ENCODE peak calls at places on chromosomes 5 and 9, in ten cellular contexts. P is lung, T is GM20000, Y is upper lobe of right lung, B is GM06990, F is HFFc6, E is GM12865, A is fibroblast of lung, J is stomach, O is Caco-2. D is an unnamed sample.

GRCh38 chr9:97315550-97315949 is 8.1 kb downstream of the CCDC180 start:
- DNase-seq in P (no peak), T (no peak), Y (no peak), B (no peak), F (peak), E (no peak), A (no peak), J (no peak), O (no peak), D (no peak)

GRCh38 chr9:92735907-92736600 is 28.6 kb downstream of the BICD2 start:
- DNase-seq in P (no peak), T (no peak), Y (no peak), B (no peak), F (no peak), E (no peak), A (no peak), J (no peak), O (no peak), D (no peak)

GRCh38 chr5:109688647-109688998 is 1.1 kb upstream of the MAN2A1 start:
- DNase-seq in P (no peak), T (peak), Y (no peak), B (no peak), F (no peak), E (peak), A (peak), J (no peak), O (peak), D (peak)

GRCh38 chr9:115944166-115944948 is 209.2 kb upstream of the PAPPA start:
- DNase-seq in P (peak), T (no peak), Y (peak), B (no peak), F (peak), E (peak), A (peak), J (peak), O (peak), D (no peak)

GRCh38 chr5:34450338-34450737 is 205.8 kb upstream of the RAI14 start:
- DNase-seq in P (no peak), T (no peak), Y (no peak), B (no peak), F (no peak), E (no peak), A (no peak), J (no peak), O (no peak), D (no peak)

GRCh38 chr9:83315649-83316048 is 222.6 kb downstream of the FRMD3 start:
- DNase-seq in P (no peak), T (no peak), Y (no peak), B (no peak), F (no peak), E (no peak), A (no peak), J (no peak), O (no peak), D (no peak)

GRCh38 chr9:130172161-130172857 is at the start of gene NCS1:
- DNase-seq in P (peak), T (peak), Y (peak), B (no peak), F (peak), E (no peak), A (peak), J (peak), O (peak), D (peak)

GRCh38 chr5:113505181-113505580 is 8.3 kb upstream of the YTHDC2 start:
- DNase-seq in P (no peak), T (no peak), Y (no peak), B (no peak), F (peak), E (no peak), A (no peak), J (no peak), O (no peak), D (no peak)

GRCh38 chr5:68396722-68397121 is 181.2 kb downstream of the PIK3R1 start:
- DNase-seq in P (no peak), T (no peak), Y (no peak), B (no peak), F (no peak), E (no peak), A (no peak), J (peak), O (peak), D (no peak)

GRCh38 chr9:16029056-16029615 is 476.3 kb downstream of the CCDC171 start:
- DNase-seq in P (no peak), T (no peak), Y (no peak), B (no peak), F (peak), E (no peak), A (peak), J (no peak), O (no peak), D (no peak)

GRCh38 chr5:76854644-76855043 is 4.8 kb downstream of the S100Z start:
- DNase-seq in P (no peak), T (no peak), Y (no peak), B (no peak), F (no peak), E (no peak), A (no peak), J (no peak), O (no peak), D (no peak)

GRCh38 chr5:148725675-148726074 is 71.3 kb upstream of the HTR4 start:
- DNase-seq in P (no peak), T (no peak), Y (no peak), B (no peak), F (no peak), E (no peak), A (no peak), J (no peak), O (no peak), D (no peak)

GRCh38 chr5:13591621-13592020 is 352.9 kb downstream of the DNAH5 start:
- DNase-seq in P (no peak), T (no peak), Y (no peak), B (no peak), F (peak), E (no peak), A (peak), J (no peak), O (no peak), D (no peak)

GRCh38 chr9:38082456-38083287 is 13.6 kb upstream of the SHB start:
- DNase-seq in P (no peak), T (peak), Y (no peak), B (no peak), F (no peak), E (no peak), A (peak), J (no peak), O (no peak), D (no peak)

GRCh38 chr5:68196876-68197275 is 18.7 kb upstream of the PIK3R1 start:
- DNase-seq in P (no peak), T (peak), Y (no peak), B (peak), F (no peak), E (peak), A (no peak), J (no peak), O (no peak), D (peak)

GRCh38 chr5:82512025-82512424 is 233.9 kb upstream of the RPS23 start:
- DNase-seq in P (no peak), T (peak), Y (no peak), B (peak), F (no peak), E (peak), A (no peak), J (no peak), O (no peak), D (peak)

GRCh38 chr9:16202221-16202620 is 649.4 kb downstream of the CCDC171 start:
- DNase-seq in P (no peak), T (no peak), Y (no peak), B (no peak), F (no peak), E (peak), A (peak), J (no peak), O (no peak), D (no peak)

GRCh38 chr5:35023531-35024178 is 24.1 kb downstream of the AGXT2 start:
- DNase-seq in P (no peak), T (no peak), Y (no peak), B (no peak), F (no peak), E (no peak), A (no peak), J (no peak), O (no peak), D (no peak)

GRCh38 chr9:79660615-79661014 is 88.8 kb downstream of the TLE4 start:
- DNase-seq in P (no peak), T (no peak), Y (no peak), B (no peak), F (no peak), E (no peak), A (no peak), J (no peak), O (no peak), D (no peak)

GRCh38 chr5:160369990-160370712 is at the start of gene C1QTNF2:
- DNase-seq in P (no peak), T (no peak), Y (peak), B (no peak), F (peak), E (peak), A (peak), J (peak), O (no peak), D (no peak)

GRCh38 chr9:21506910-21507795 is 25.0 kb upstream of the IFNE start:
- DNase-seq in P (no peak), T (no peak), Y (no peak), B (no peak), F (peak), E (no peak), A (peak), J (no peak), O (peak), D (no peak)

GRCh38 chr5:82586597-82586996 is 308.4 kb upstream of the RPS23 start:
- DNase-seq in P (no peak), T (no peak), Y (no peak), B (no peak), F (no peak), E (no peak), A (no peak), J (no peak), O (no peak), D (no peak)

GRCh38 chr5:96934695-96935555 is 955 bp upstream of the LNPEP start:
- DNase-seq in P (peak), T (peak), Y (peak), B (peak), F (peak), E (peak), A (peak), J (peak), O (peak), D (peak)

GRCh38 chr9:87580941-87581438 is 83.3 kb downstream of the DAPK1 start:
- DNase-seq in P (no peak), T (no peak), Y (no peak), B (no peak), F (no peak), E (no peak), A (no peak), J (no peak), O (no peak), D (no peak)

GRCh38 chr5:95953026-95953425 is 8.6 kb downstream of the ELL2 start:
- DNase-seq in P (no peak), T (no peak), Y (no peak), B (no peak), F (no peak), E (no peak), A (no peak), J (no peak), O (no peak), D (no peak)

GRCh38 chr5:178236685-178237084 is 4.1 kb upstream of the PHYKPL start:
- DNase-seq in P (peak), T (no peak), Y (peak), B (no peak), F (no peak), E (no peak), A (no peak), J (no peak), O (no peak), D (no peak)

GRCh38 chr5:33370135-33370472 is 70.7 kb upstream of the TARS1 start:
- DNase-seq in P (no peak), T (no peak), Y (no peak), B (no peak), F (peak), E (no peak), A (peak), J (no peak), O (no peak), D (no peak)

GRCh38 chr9:80775515-80775914 is 913.8 kb downstream of the TLE1 start:
- DNase-seq in P (no peak), T (no peak), Y (no peak), B (no peak), F (no peak), E (no peak), A (peak), J (no peak), O (no peak), D (no peak)

GRCh38 chr5:149358294-149358651 is 427 bp downstream of the PCYOX1L start:
- DNase-seq in P (peak), T (no peak), Y (peak), B (no peak), F (no peak), E (peak), A (no peak), J (peak), O (no peak), D (no peak)

GRCh38 chr5:117788596-117788995 is 1199.8 kb downstream of the DTWD2 start:
- DNase-seq in P (no peak), T (no peak), Y (no peak), B (no peak), F (no peak), E (no peak), A (peak), J (no peak), O (no peak), D (no peak)

GRCh38 chr5:134586866-134587524 is 45.6 kb downstream of the SAR1B start:
- DNase-seq in P (peak), T (peak), Y (peak), B (peak), F (peak), E (peak), A (peak), J (peak), O (peak), D (peak)

GRCh38 chr9:28824410-28824963 is 1251.2 kb upstream of the C9orf72 start:
- DNase-seq in P (no peak), T (no peak), Y (no peak), B (no peak), F (no peak), E (no peak), A (no peak), J (no peak), O (no peak), D (no peak)

GRCh38 chr5:111628901-111629300 is 116.6 kb upstream of the STARD4 start:
- DNase-seq in P (no peak), T (no peak), Y (no peak), B (no peak), F (no peak), E (no peak), A (peak), J (no peak), O (no peak), D (no peak)

GRCh38 chr5:160271396-160271795 is 41.0 kb downstream of the CCNJL start:
- DNase-seq in P (peak), T (no peak), Y (no peak), B (no peak), F (no peak), E (peak), A (no peak), J (no peak), O (no peak), D (no peak)

GRCh38 chr5:32100230-32100629 is 73.9 kb downstream of the GOLPH3 start:
- DNase-seq in P (no peak), T (no peak), Y (no peak), B (no peak), F (no peak), E (no peak), A (no peak), J (no peak), O (no peak), D (no peak)

DNA sequence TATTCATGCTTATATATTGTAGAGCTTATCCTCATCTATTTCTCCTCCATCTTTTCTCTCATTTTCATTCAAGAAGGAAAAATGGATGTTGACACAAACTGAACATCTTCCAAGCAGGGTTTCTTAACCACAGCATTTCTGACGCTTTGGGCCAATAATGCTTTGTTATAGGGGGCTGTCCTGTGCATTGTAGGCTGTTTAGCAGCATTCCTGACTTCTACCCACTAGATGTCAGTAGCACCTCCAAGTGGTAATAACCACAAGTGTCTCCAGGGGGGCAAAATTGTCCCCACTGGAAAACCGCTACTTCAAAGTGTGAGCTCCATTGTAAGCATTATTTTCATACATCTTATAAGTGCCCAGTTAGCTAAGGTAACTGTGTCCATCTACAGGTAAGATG is 2.6 kb upstream of the TXNDC8 start:
- DNase-seq in P (no peak), T (no peak), Y (no peak), B (no peak), F (peak), E (peak), A (peak), J (no peak), O (no peak), D (no peak)
- TF ChIP-seq CTCF in P (no peak), T (no peak), Y (no peak), B (peak), F (peak), E (peak), A (peak), J (no peak), O (peak), D (no peak)

GRCh38 chr5:124725040-124725434 is 21.4 kb downstream of the ZNF608 start:
- DNase-seq in P (no peak), T (no peak), Y (no peak), B (no peak), F (no peak), E (no peak), A (no peak), J (no peak), O (no peak), D (no peak)
- TF ChIP-seq CTCF in P (no peak), T (no peak), Y (no peak), B (peak), F (peak), E (peak), A (no peak), J (no peak), O (no peak), D (peak)

GRCh38 chr9:32644698-32645097 is 9.2 kb upstream of the TAF1L start:
- DNase-seq in P (no peak), T (no peak), Y (no peak), B (no peak), F (peak), E (no peak), A (no peak), J (no peak), O (no peak), D (no peak)
- TF ChIP-seq CTCF in P (no peak), T (no peak), Y (no peak), B (no peak), F (no peak), E (no peak), A (no peak), J (no peak), O (no peak), D (no peak)

GRCh38 chr5:6291961-6292360 is 86.4 kb downstream of the MED10 start:
- DNase-seq in P (no peak), T (no peak), Y (no peak), B (no peak), F (no peak), E (peak), A (no peak), J (no peak), O (no peak), D (no peak)
- TF ChIP-seq CTCF in P (no peak), T (peak), Y (no peak), B (peak), F (peak), E (peak), A (no peak), J (peak), O (peak), D (peak)

GRCh38 chr9:137048655-137049543 is 2.9 kb upstream of the NPDC1 start:
- DNase-seq in P (no peak), T (no peak), Y (no peak), B (no peak), F (no peak), E (no peak), A (no peak), J (no peak), O (no peak), D (no peak)

GRCh38 chr9:137051145-137051724 is 2.6 kb downstream of the ENTPD2 start:
- DNase-seq in P (no peak), T (no peak), Y (no peak), B (no peak), F (no peak), E (no peak), A (no peak), J (no peak), O (no peak), D (no peak)

GRCh38 chr9:137050570-137050969 is 3.3 kb downstream of the ENTPD2 start:
- DNase-seq in P (no peak), T (no peak), Y (no peak), B (no peak), F (no peak), E (no peak), A (no peak), J (no peak), O (no peak), D (no peak)

GRCh38 chr9:137052293-137052692 is 1.6 kb downstream of the ENTPD2 start:
- DNase-seq in P (no peak), T (no peak), Y (no peak), B (no peak), F (no peak), E (no peak), A (no peak), J (no peak), O (no peak), D (no peak)

GRCh38 chr9:137049544-137050449 is 3.8 kb upstream of the NPDC1 start:
- DNase-seq in P (no peak), T (peak), Y (no peak), B (no peak), F (no peak), E (peak), A (peak), J (peak), O (peak), D (peak)
- TF ChIP-seq CTCF in P (no peak), T (peak), Y (peak), B (peak), F (peak), E (peak), A (peak), J (peak), O (peak), D (peak)

GRCh38 chr5:123097483-123097870 is 8.4 kb downstream of the PRDM6 start:
- DNase-seq in P (no peak), T (no peak), Y (no peak), B (no peak), F (no peak), E (no peak), A (peak), J (no peak), O (no peak), D (no peak)

GRCh38 chr5:123094227-123094918 is 5.3 kb downstream of the PRDM6 start:
- DNase-seq in P (no peak), T (peak), Y (no peak), B (no peak), F (no peak), E (no peak), A (peak), J (no peak), O (no peak), D (no peak)

GRCh38 chr5:123095694-123096120 is 6.7 kb downstream of the PRDM6 start:
- DNase-seq in P (no peak), T (no peak), Y (no peak), B (no peak), F (no peak), E (no peak), A (peak), J (no peak), O (no peak), D (no peak)

GRCh38 chr5:123093279-123094226 is 4.5 kb downstream of the PRDM6 start:
- DNase-seq in P (no peak), T (peak), Y (no peak), B (no peak), F (no peak), E (no peak), A (peak), J (no peak), O (no peak), D (no peak)

DNA sequence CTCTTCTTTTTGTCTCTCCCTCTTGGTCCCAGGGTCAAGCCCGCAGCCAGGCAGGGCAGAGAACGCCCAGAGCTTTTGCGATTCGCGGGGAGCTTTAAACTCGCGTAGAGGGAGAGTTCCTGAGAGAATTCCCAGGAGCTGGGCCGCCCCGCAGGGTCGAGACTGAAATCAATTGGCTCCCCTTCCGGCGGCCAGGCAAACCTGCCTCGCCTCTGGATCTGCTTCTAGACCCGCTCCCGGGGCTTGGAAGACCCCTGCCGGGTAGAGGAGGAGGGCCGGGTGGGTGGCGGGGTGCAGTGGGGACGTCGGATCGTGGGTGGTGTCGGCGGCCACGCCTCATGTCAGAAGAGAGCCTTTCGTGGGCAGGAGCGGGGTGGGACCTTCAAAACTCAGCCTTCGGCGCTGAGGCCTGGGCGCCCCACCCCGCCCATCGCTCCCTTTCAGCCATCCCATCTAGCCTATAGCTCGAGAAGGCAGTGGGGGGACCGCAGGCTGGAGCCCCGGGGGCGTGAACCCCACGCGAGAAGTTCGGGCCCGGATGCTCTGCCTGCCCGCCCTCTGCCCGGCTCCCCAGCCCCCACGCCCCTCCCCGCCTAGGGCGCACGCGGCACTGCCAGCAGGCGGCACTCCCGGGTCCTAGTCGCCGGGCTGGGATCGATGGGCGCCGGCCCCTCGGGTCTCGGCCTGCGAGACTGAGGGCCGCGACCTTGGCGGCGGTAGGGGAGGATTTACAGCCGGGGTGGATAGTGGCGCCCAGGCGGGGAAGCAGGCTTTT is 6.1 kb downstream of the PRDM6 start:
- DNase-seq in P (no peak), T (no peak), Y (no peak), B (no peak), F (no peak), E (no peak), A (peak), J (no peak), O (no peak), D (no peak)
- TF ChIP-seq CTCF in P (no peak), T (no peak), Y (peak), B (no peak), F (no peak), E (no peak), A (peak), J (no peak), O (no peak), D (no peak)